ENCODE peak calls at places on chromosomes 12 and 14, in six cellular contexts. S, X, N, M, Z and A are unnamed samples.

GRCh38 chr12:52041032-52041431 is 10.2 kb upstream of the NR4A1 start:
- DNase-seq in S (no peak), X (no peak), N (no peak), M (no peak), Z (no peak), A (no peak)

GRCh38 chr12:1533205-1533601 is 61.2 kb downstream of the FBXL14 start:
- DNase-seq in S (no peak), X (no peak), N (no peak), M (peak), Z (no peak), A (no peak)

GRCh38 chr12:108119126-108119973 is 9.7 kb upstream of the WSCD2 start:
- DNase-seq in S (no peak), X (peak), N (no peak), M (no peak), Z (no peak), A (no peak)

GRCh38 chr14:90903101-90903500 is 86.9 kb upstream of the TTC7B start:
- DNase-seq in S (peak), X (peak), N (peak), M (peak), Z (peak), A (peak)

GRCh38 chr12:78403681-78404080 is 460.9 kb upstream of the SYT1 start:
- DNase-seq in S (no peak), X (no peak), N (no peak), M (peak), Z (no peak), A (no peak)

GRCh38 chr12:27296674-27297073 is 36.0 kb upstream of the BMAL2 start:
- DNase-seq in S (no peak), X (no peak), N (no peak), M (no peak), Z (peak), A (no peak)

GRCh38 chr14:100592972-100593371 is 5.8 kb upstream of the BEGAIN start:
- DNase-seq in S (no peak), X (no peak), N (no peak), M (no peak), Z (no peak), A (no peak)

GRCh38 chr12:92363295-92364146 is 217.9 kb upstream of the BTG1 start:
- DNase-seq in S (no peak), X (no peak), N (no peak), M (peak), Z (peak), A (no peak)

GRCh38 chr14:93171366-93171765 is 13.3 kb downstream of the MOAP1 start:
- DNase-seq in S (no peak), X (no peak), N (no peak), M (no peak), Z (no peak), A (no peak)

GRCh38 chr14:37139710-37140109 is 32.7 kb downstream of the SLC25A21 start:
- DNase-seq in S (no peak), X (peak), N (no peak), M (no peak), Z (no peak), A (no peak)

GRCh38 chr12:5172886-5173285 is 129.2 kb downstream of the KCNA5 start:
- DNase-seq in S (no peak), X (no peak), N (no peak), M (no peak), Z (no peak), A (no peak)

GRCh38 chr12:70835948-70836347 is 84.6 kb downstream of the PTPRR start:
- DNase-seq in S (no peak), X (no peak), N (no peak), M (no peak), Z (no peak), A (no peak)

GRCh38 chr14:29927596-29928341 is at the start of gene PRKD1:
- DNase-seq in S (peak), X (peak), N (peak), M (peak), Z (peak), A (no peak)

GRCh38 chr12:55675671-55676070 is 32.0 kb downstream of the ITGA7 start:
- DNase-seq in S (no peak), X (no peak), N (no peak), M (no peak), Z (no peak), A (no peak)

GRCh38 chr12:111757361-111758119 is 9.2 kb upstream of the ALDH2 start:
- DNase-seq in S (peak), X (peak), N (no peak), M (no peak), Z (no peak), A (no peak)

GRCh38 chr12:53217049-53217929 is 10.2 kb upstream of the ITGB7 start:
- DNase-seq in S (peak), X (peak), N (no peak), M (peak), Z (no peak), A (peak)

GRCh38 chr14:50954811-50955372 is 10.6 kb upstream of the PYGL start:
- DNase-seq in S (peak), X (peak), N (no peak), M (peak), Z (peak), A (no peak)

GRCh38 chr14:90781344-90781761 is 34.9 kb downstream of the TTC7B start:
- DNase-seq in S (no peak), X (peak), N (no peak), M (no peak), Z (no peak), A (no peak)

GRCh38 chr12:88310069-88310468 is 168.0 kb downstream of the TMTC3 start:
- DNase-seq in S (no peak), X (peak), N (no peak), M (peak), Z (peak), A (no peak)

GRCh38 chr12:13250416-13250815 is 53.9 kb downstream of the EMP1 start:
- DNase-seq in S (no peak), X (peak), N (no peak), M (peak), Z (no peak), A (no peak)

GRCh38 chr14:100654814-100655795 is 67.9 kb upstream of the BEGAIN start:
- DNase-seq in S (peak), X (peak), N (no peak), M (peak), Z (no peak), A (no peak)

GRCh38 chr12:25496098-25496587 is 56.9 kb downstream of the LMNTD1 start:
- DNase-seq in S (no peak), X (no peak), N (no peak), M (peak), Z (peak), A (no peak)

DNA sequence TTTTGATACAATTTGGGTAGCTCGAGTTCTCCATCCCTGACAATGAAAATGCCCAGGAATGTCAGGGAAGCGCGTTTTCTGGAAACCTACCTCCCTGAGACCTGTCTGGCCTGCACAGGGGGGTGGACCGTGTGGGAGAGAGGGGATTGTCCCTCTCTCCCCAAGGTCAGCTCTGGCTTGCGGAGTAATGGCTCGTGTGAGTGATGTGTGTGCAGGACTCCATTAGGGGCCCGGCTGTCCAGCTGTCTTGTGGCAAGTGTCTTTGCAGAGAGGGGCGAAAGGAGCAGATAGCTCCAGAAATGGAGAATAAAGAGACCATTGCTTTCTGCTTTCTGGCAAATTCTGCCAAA is 215.3 kb downstream of the CHST11 start:
- DNase-seq in S (no peak), X (no peak), N (no peak), M (no peak), Z (no peak), A (no peak)
- H3K9ac ChIP-seq in S (no peak), X (no peak), N (no peak), M (no peak), Z (no peak), A (no peak)

DNA sequence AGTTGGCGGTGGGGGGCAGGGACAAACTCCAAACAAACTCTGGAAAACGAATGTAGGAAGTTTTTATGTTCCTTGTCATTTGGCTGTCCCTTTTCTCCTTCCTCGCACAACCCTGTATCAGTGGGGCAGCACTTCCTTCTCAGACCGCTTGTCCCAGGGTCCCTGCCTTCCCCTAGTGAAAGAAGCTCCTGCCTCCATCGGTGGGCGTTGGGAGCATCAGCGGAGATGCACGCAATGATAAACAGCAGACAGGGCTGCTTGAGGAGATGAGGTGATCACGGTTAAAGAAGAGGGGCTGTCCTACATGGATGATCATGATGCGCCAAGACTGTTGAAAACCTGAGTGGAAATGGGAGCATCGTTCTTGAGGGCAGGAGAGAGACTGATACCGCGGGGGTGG is 620 bp downstream of the C1S start:
- DNase-seq in S (no peak), X (no peak), N (no peak), M (no peak), Z (no peak), A (no peak)
- H3K9ac ChIP-seq in S (no peak), X (no peak), N (no peak), M (no peak), Z (no peak), A (no peak)

DNA sequence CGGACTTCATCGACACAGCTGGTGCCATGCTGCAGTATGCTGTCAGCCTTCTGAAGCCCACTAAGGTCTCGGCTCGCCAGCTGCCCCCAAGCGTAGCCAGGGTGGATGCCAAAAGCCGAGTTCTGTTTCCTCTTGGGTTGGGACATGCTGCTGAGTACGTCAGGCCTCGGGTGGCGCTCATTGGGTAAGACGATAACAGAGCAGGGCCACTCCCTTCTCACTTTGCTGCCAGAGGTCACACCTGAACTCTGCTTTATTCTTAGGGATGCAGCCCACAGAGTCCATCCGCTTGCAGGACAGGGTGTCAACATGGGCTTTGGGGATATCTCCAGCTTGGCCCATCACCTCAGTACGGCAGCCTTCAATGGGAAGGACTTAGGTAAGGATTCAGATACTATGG is 11.1 kb downstream of the COQ6 start:
- DNase-seq in S (no peak), X (no peak), N (no peak), M (no peak), Z (no peak), A (no peak)
- H3K9ac ChIP-seq in S (no peak), X (no peak), N (no peak), M (no peak), Z (no peak), A (no peak)

GRCh38 chr14:69260246-69260978 is 454 bp downstream of the GALNT16 start:
- DNase-seq in S (peak), X (peak), N (peak), M (peak), Z (peak), A (no peak)
- H3K9ac ChIP-seq in S (no peak), X (no peak), N (peak), M (no peak), Z (no peak), A (peak)

DNA sequence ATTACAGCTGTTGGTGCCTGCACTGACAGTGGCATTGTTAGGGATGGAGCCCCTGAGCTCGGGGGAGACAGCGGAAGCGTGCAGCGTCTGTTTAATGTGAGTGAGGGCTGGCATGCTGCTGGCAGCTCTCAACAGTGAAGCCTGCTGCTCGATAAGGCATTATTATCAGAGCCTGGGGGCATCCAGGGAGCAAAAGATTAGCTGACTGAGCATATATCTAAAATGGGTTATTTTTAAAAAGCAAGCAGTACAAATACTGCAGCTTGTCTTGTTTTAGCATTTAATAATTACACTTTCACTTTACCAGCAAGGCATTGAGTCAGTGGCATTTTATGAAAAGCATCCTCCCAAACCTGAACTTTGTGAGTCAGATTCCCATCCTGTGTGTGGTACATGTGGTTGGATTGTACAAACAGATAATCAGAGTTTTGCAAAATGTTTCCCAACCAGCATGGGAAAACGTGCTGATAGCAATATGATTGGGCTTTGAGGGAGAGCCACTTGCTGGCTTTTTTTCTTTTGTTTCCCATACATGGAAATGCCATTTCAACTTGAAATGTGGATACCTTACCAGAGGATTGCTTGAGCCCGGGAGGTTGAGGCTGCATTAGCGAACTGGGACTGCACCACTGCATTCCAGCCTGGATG is 150.8 kb downstream of the PRKCH start:
- DNase-seq in S (no peak), X (peak), N (no peak), M (peak), Z (peak), A (no peak)
- H3K9ac ChIP-seq in S (no peak), X (peak), N (no peak), M (no peak), Z (peak), A (no peak)

GRCh38 chr14:60163741-60164140 is 1.5 kb downstream of the DHRS7 start:
- DNase-seq in S (peak), X (no peak), N (no peak), M (no peak), Z (no peak), A (no peak)
- H3K9ac ChIP-seq in S (no peak), X (no peak), N (no peak), M (no peak), Z (no peak), A (no peak)

GRCh38 chr14:103547455-103547940 is 15.0 kb downstream of the BAG5 start:
- DNase-seq in S (no peak), X (no peak), N (no peak), M (no peak), Z (no peak), A (no peak)
- H3K9ac ChIP-seq in S (no peak), X (no peak), N (no peak), M (no peak), Z (no peak), A (no peak)

GRCh38 chr12:132687211-132688164 is at the start of the genes POLE and PXMP2:
- DNase-seq in S (peak), X (peak), N (peak), M (peak), Z (peak), A (peak)

GRCh38 chr12:132689227-132689626 is 1.8 kb downstream of the PXMP2 start:
- DNase-seq in S (no peak), X (no peak), N (no peak), M (peak), Z (no peak), A (no peak)

GRCh38 chr12:132685400-132685799 is 1.7 kb downstream of the POLE start:
- DNase-seq in S (no peak), X (no peak), N (no peak), M (no peak), Z (no peak), A (no peak)

GRCh38 chr12:132686831-132687210 is 321 bp downstream of the POLE start:
- DNase-seq in S (peak), X (no peak), N (no peak), M (no peak), Z (no peak), A (no peak)

DNA sequence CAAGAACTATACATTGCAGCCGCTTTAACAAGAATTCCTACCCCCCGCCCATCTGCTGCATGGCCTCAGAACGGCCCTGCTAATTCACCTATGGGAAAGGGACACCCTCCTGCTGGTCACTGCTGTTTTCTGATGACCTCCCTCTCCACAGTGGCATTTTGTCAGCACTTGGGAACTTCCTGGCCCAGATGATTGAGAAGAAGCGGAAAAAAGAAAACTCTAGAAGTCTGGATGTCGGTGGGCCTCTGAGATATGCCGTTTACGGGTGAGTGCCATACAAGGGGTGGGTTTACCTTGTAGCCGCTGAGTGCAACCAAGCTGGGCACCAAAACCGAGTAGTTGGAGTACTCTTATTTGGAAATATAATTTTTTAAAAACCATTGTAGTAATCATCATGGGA is 2.7 kb downstream of the PXMP2 start:
- DNase-seq in S (no peak), X (no peak), N (no peak), M (no peak), Z (no peak), A (no peak)
- H3K9ac ChIP-seq in S (no peak), X (no peak), N (no peak), M (no peak), Z (no peak), A (no peak)

GRCh38 chr12:113934060-113934829 is 31.9 kb downstream of the RBM19 start:
- DNase-seq in S (no peak), X (no peak), N (no peak), M (no peak), Z (peak), A (no peak)

GRCh38 chr12:113934946-113935345 is 31.2 kb downstream of the RBM19 start:
- DNase-seq in S (no peak), X (no peak), N (no peak), M (no peak), Z (no peak), A (no peak)

GRCh38 chr12:113933201-113933786 is 32.8 kb downstream of the RBM19 start:
- DNase-seq in S (peak), X (no peak), N (peak), M (no peak), Z (no peak), A (peak)

GRCh38 chr12:113931517-113931916 is 34.6 kb downstream of the RBM19 start:
- DNase-seq in S (no peak), X (no peak), N (no peak), M (no peak), Z (no peak), A (no peak)

DNA sequence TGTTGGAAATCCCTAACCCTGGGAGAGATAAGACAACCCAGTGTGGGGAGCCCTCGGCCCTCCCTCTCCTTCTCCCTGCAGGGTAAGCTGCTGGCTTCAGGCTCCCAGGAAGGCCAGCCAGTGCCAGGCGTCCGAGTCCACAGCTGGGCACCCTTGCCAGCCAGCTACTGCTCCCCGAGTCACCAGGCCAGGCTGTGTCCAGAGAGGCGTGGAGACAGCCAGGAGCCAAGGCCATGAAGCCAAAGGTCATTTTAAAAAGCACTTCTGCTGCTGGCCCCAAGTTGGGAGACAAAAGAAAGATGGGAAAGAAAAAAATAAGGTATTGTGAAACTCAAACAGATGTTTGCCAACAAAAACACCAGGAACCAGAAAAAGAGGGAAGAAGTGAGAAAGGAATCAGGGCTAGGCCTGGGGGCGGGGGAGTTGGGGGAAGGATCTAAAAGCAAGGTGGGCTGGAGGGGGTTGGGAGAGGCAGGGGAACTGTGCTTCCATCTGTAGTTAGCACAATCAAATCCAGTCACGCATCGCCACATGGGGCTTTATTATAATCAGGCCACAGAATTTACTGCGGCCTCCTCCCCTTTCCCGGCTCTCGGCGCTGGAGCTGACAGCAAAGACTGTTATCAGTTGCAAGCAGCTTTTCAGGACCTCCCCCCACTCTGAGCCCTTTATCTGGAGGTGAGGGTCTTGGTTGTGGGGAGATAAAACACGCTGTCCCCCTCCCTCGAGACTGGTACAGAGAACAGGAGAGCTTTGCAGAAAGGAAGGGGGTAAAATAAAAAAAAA is 33.5 kb downstream of the RBM19 start:
- DNase-seq in S (peak), X (no peak), N (no peak), M (no peak), Z (peak), A (no peak)
- H3K9ac ChIP-seq in S (no peak), X (no peak), N (peak), M (no peak), Z (no peak), A (peak)